ENCODE peak calls at places on chromosomes 1 and 21, in seven cellular contexts. R is HT1080; V is IMR-90; L is effector memory CD8-positive, alpha-beta T cell; W is HFF-Myc; D is amniotic stem cell; E is naive thymus-derived CD4-positive, alpha-beta T cell. O is an unnamed sample.

GRCh38 chr1:54253480-54253879 is 53.5 kb downstream of the MRPL37 start:
- DNase-seq in R (peak; percentile 96), V (peak; percentile 94), L (no peak), W (no peak), D (peak; percentile 76), E (no peak), O (peak; percentile 89)

GRCh38 chr1:197994907-197995407 is 77.8 kb downstream of the LHX9 start:
- DNase-seq in R (no peak), V (peak; percentile 2), L (no peak), W (no peak), D (no peak), E (no peak), O (no peak)

GRCh38 chr1:203114202-203114601 is 13.3 kb upstream of the ADORA1 start:
- DNase-seq in R (no peak), V (no peak), L (no peak), W (no peak), D (no peak), E (no peak), O (no peak)

GRCh38 chr1:154961497-154962237 is at the start of gene PYGO2:
- DNase-seq in R (peak; percentile 72), V (peak; percentile 66), L (peak; percentile 78), W (no peak), D (no peak), E (peak; percentile 84), O (peak; percentile 59)

GRCh38 chr1:2796890-2797740 is 4.4 kb downstream of the TTC34 start:
- DNase-seq in R (no peak), V (no peak), L (no peak), W (no peak), D (no peak), E (no peak), O (no peak)

GRCh38 chr1:19213580-19213979 is 3.5 kb upstream of the UBR4 start:
- DNase-seq in R (no peak), V (no peak), L (no peak), W (no peak), D (no peak), E (no peak), O (no peak)

GRCh38 chr1:168939131-168939946 is 167.2 kb upstream of the ATP1B1 start:
- DNase-seq in R (no peak), V (no peak), L (no peak), W (no peak), D (no peak), E (no peak), O (no peak)

GRCh38 chr21:43956667-43957030 is 55.5 kb upstream of the TRAPPC10 start:
- DNase-seq in R (no peak), V (peak; percentile 55), L (no peak), W (no peak), D (no peak), E (no peak), O (no peak)

GRCh38 chr1:8362701-8363101 is 44.8 kb downstream of the SLC45A1 start:
- DNase-seq in R (no peak), V (no peak), L (no peak), W (no peak), D (no peak), E (no peak), O (no peak)

GRCh38 chr1:160800142-160800541 is 4.2 kb downstream of the LY9 start:
- DNase-seq in R (no peak), V (no peak), L (no peak), W (no peak), D (no peak), E (no peak), O (no peak)

GRCh38 chr1:78586572-78586971 is 33.7 kb upstream of the IFI44L start:
- DNase-seq in R (no peak), V (peak; percentile 54), L (no peak), W (no peak), D (no peak), E (no peak), O (peak; percentile 65)

GRCh38 chr1:28965271-28965870 is 51.0 kb downstream of the EPB41 start:
- DNase-seq in R (no peak), V (no peak), L (no peak), W (no peak), D (no peak), E (no peak), O (no peak)

GRCh38 chr21:42107881-42108553 is 36.9 kb downstream of the UMODL1 start:
- DNase-seq in R (peak; percentile 68), V (peak; percentile 65), L (peak; percentile 55), W (no peak), D (no peak), E (peak; percentile 82), O (peak; percentile 52)

GRCh38 chr1:23951646-23952095 is 8.0 kb upstream of the PNRC2 start:
- DNase-seq in R (peak; percentile 94), V (peak; percentile 78), L (no peak), W (no peak), D (peak; percentile 12), E (no peak), O (peak; percentile 98)

GRCh38 chr21:35002879-35003722 is 46.0 kb downstream of the RUNX1 start:
- DNase-seq in R (peak; percentile 56), V (peak; percentile 92), L (no peak), W (no peak), D (no peak), E (no peak), O (peak; percentile 80)

GRCh38 chr1:246297314-246298273 is 209.5 kb downstream of the SMYD3 start:
- DNase-seq in R (peak; percentile 53), V (peak; percentile 40), L (no peak), W (no peak), D (no peak), E (no peak), O (peak; percentile 54)

GRCh38 chr21:46621457-46622182 is 13.9 kb upstream of the PRMT2 start:
- DNase-seq in R (no peak), V (no peak), L (no peak), W (no peak), D (no peak), E (no peak), O (no peak)

GRCh38 chr21:16587141-16587570 is 857.4 kb downstream of the USP25 start:
- DNase-seq in R (peak; percentile 47), V (peak; percentile 65), L (no peak), W (no peak), D (no peak), E (no peak), O (no peak)

GRCh38 chr1:116878804-116879477 is 30.8 kb upstream of the PTGFRN start:
- DNase-seq in R (peak; percentile 43), V (peak; percentile 17), L (no peak), W (peak; percentile 92), D (no peak), E (no peak), O (no peak)

GRCh38 chr1:180927841-180928240 is 15.1 kb downstream of the KIAA1614 start:
- DNase-seq in R (no peak), V (peak; percentile 19), L (no peak), W (no peak), D (no peak), E (no peak), O (no peak)

GRCh38 chr1:171563675-171564074 is 58.4 kb upstream of the MYOCOS start:
- DNase-seq in R (no peak), V (peak; percentile 76), L (no peak), W (no peak), D (no peak), E (no peak), O (no peak)

GRCh38 chr1:152442291-152442690 is 28.2 kb upstream of the CRNN start:
- DNase-seq in R (no peak), V (no peak), L (no peak), W (no peak), D (no peak), E (no peak), O (no peak)

GRCh38 chr21:36882776-36883175 is 83.7 kb downstream of the HLCS start:
- DNase-seq in R (no peak), V (peak; percentile 5), L (no peak), W (no peak), D (no peak), E (no peak), O (no peak)

GRCh38 chr1:27504588-27505419 is 14.8 kb upstream of the WASF2 start:
- DNase-seq in R (no peak), V (peak; percentile 49), L (no peak), W (no peak), D (no peak), E (no peak), O (no peak)

GRCh38 chr1:118291686-118292085 is 106.7 kb upstream of the SPAG17 start:
- DNase-seq in R (no peak), V (no peak), L (no peak), W (no peak), D (no peak), E (no peak), O (no peak)

GRCh38 chr1:224498574-224499170 is 64.1 kb upstream of the WDR26 start:
- DNase-seq in R (peak; percentile 95), V (peak; percentile 76), L (no peak), W (no peak), D (no peak), E (no peak), O (peak; percentile 96)

GRCh38 chr1:107171378-107171777 is 30.5 kb downstream of the NTNG1 start:
- DNase-seq in R (no peak), V (no peak), L (no peak), W (no peak), D (no peak), E (no peak), O (no peak)

GRCh38 chr1:55586771-55587170 is 371.6 kb upstream of the USP24 start:
- DNase-seq in R (no peak), V (no peak), L (no peak), W (no peak), D (no peak), E (no peak), O (no peak)

O was measured in RCC 7860.